ENCODE peak calls at places on chromosomes 4 and X, in five cellular contexts. One of them, this sample, is unnamed.

GRCh38 chr4:161061046-161061445 is 1102.8 kb downstream of the FSTL5 start:
- DNase-seq in trophoblast cell: no peak
- DNase-seq in mammary epithelial cell: no peak
- DNase-seq in CD8-positive, alpha-beta memory T cell: no peak
- DNase-seq in psoas muscle: no peak
- DNase-seq in this sample: no peak

GRCh38 chr4:25527044-25527443 is 128.6 kb upstream of the SLC34A2 start:
- DNase-seq in CD8-positive, alpha-beta memory T cell: no peak
- DNase-seq in psoas muscle: no peak
- DNase-seq in trophoblast cell: peak; percentile 87
- DNase-seq in mammary epithelial cell: no peak
- DNase-seq in this sample: no peak

GRCh38 chr4:159281781-159282180 is 178.9 kb downstream of the RAPGEF2 start:
- DNase-seq in CD8-positive, alpha-beta memory T cell: no peak
- DNase-seq in psoas muscle: no peak
- DNase-seq in mammary epithelial cell: peak; percentile 32
- DNase-seq in trophoblast cell: no peak
- DNase-seq in this sample: no peak

GRCh38 chr4:168993724-168994510 is 16.1 kb downstream of the CBR4 start:
- DNase-seq in trophoblast cell: peak; percentile 61
- DNase-seq in mammary epithelial cell: peak; percentile 64
- DNase-seq in psoas muscle: no peak
- DNase-seq in CD8-positive, alpha-beta memory T cell: no peak
- DNase-seq in this sample: no peak

GRCh38 chr4:4559596-4559995 is 17.7 kb upstream of the STX18 start:
- DNase-seq in CD8-positive, alpha-beta memory T cell: no peak
- DNase-seq in psoas muscle: no peak
- DNase-seq in mammary epithelial cell: peak; percentile 57
- DNase-seq in trophoblast cell: peak; percentile 62
- DNase-seq in this sample: no peak

GRCh38 chr4:123455360-123455759 is 58.8 kb downstream of the SPRY1 start:
- DNase-seq in CD8-positive, alpha-beta memory T cell: no peak
- DNase-seq in mammary epithelial cell: no peak
- DNase-seq in trophoblast cell: no peak
- DNase-seq in psoas muscle: no peak
- DNase-seq in this sample: no peak

GRCh38 chr4:80295331-80295730 is 28.9 kb downstream of the FGF5 start:
- DNase-seq in mammary epithelial cell: no peak
- DNase-seq in CD8-positive, alpha-beta memory T cell: no peak
- DNase-seq in psoas muscle: no peak
- DNase-seq in trophoblast cell: no peak
- DNase-seq in this sample: no peak

GRCh38 chr4:48299560-48299959 is 29.9 kb upstream of the TEC start:
- DNase-seq in psoas muscle: no peak
- DNase-seq in mammary epithelial cell: no peak
- DNase-seq in trophoblast cell: no peak
- DNase-seq in CD8-positive, alpha-beta memory T cell: no peak
- DNase-seq in this sample: no peak

GRCh38 chrX:48753708-48754107 is 7.8 kb upstream of the GLOD5 start:
- DNase-seq in mammary epithelial cell: no peak
- DNase-seq in psoas muscle: no peak
- DNase-seq in CD8-positive, alpha-beta memory T cell: no peak
- DNase-seq in trophoblast cell: peak; percentile 60
- DNase-seq in this sample: no peak

GRCh38 chr4:147453561-147454141 is 27.2 kb upstream of the EDNRA start:
- DNase-seq in mammary epithelial cell: peak; percentile 76
- DNase-seq in CD8-positive, alpha-beta memory T cell: no peak
- DNase-seq in trophoblast cell: no peak
- DNase-seq in psoas muscle: no peak
- DNase-seq in this sample: no peak

GRCh38 chrX:16870095-16870860 is at the start of gene RBBP7:
- DNase-seq in psoas muscle: peak; percentile 98
- DNase-seq in mammary epithelial cell: peak; percentile 94
- DNase-seq in CD8-positive, alpha-beta memory T cell: peak; percentile 87
- DNase-seq in trophoblast cell: peak; percentile 94
- DNase-seq in this sample: peak; percentile 96

GRCh38 chr4:148443550-148444295 is 1.5 kb upstream of the NR3C2 start:
- DNase-seq in psoas muscle: peak; percentile 74
- DNase-seq in trophoblast cell: peak; percentile 27
- DNase-seq in mammary epithelial cell: no peak
- DNase-seq in CD8-positive, alpha-beta memory T cell: peak; percentile 18
- DNase-seq in this sample: peak; percentile 40

GRCh38 chr4:41935652-41936021 is 408 bp downstream of the TMEM33 start:
- DNase-seq in trophoblast cell: peak; percentile 43
- DNase-seq in mammary epithelial cell: peak; percentile 36
- DNase-seq in psoas muscle: no peak
- DNase-seq in CD8-positive, alpha-beta memory T cell: no peak
- DNase-seq in this sample: no peak

GRCh38 chr4:37627263-37627662 is 58.9 kb downstream of the RELL1 start:
- DNase-seq in trophoblast cell: no peak
- DNase-seq in psoas muscle: no peak
- DNase-seq in CD8-positive, alpha-beta memory T cell: no peak
- DNase-seq in mammary epithelial cell: no peak
- DNase-seq in this sample: no peak
- H3K27ac ChIP-seq in trophoblast cell: no peak overlapping the region
- H3K27ac ChIP-seq in psoas muscle: no peak overlapping the region
- H3K27ac ChIP-seq in CD8-positive, alpha-beta memory T cell: no peak overlapping the region
- H3K27ac ChIP-seq in mammary epithelial cell: no peak overlapping the region
- H3K27ac ChIP-seq in this sample: no peak overlapping the region

DNA sequence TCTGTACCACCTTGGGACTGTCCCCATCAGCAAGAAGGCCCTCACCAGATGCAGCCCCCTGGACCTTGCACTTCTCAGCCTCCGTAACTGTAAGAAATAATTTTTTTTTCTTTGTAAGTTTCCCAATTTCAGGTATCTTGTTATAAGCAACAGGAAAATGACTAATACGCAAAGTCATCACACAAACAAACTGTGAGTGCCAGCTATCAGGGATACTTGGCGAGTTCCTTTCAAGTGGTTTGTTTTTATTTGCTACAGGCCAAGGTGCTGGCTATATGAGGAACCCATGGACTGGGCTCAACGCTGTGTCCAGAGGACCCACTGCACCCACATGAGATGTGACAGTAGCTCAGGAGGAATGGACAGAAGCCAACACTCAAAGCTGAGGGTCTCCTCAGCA is 11.5 kb upstream of the GPM6B start:
- DNase-seq in mammary epithelial cell: peak; percentile 21
- DNase-seq in trophoblast cell: no peak
- DNase-seq in psoas muscle: no peak
- DNase-seq in CD8-positive, alpha-beta memory T cell: no peak
- DNase-seq in this sample: no peak
- H3K27ac ChIP-seq in mammary epithelial cell: no peak overlapping the region
- H3K27ac ChIP-seq in trophoblast cell: no peak overlapping the region
- H3K27ac ChIP-seq in psoas muscle: no peak overlapping the region
- H3K27ac ChIP-seq in CD8-positive, alpha-beta memory T cell: no peak overlapping the region
- H3K27ac ChIP-seq in this sample: no peak overlapping the region

DNA sequence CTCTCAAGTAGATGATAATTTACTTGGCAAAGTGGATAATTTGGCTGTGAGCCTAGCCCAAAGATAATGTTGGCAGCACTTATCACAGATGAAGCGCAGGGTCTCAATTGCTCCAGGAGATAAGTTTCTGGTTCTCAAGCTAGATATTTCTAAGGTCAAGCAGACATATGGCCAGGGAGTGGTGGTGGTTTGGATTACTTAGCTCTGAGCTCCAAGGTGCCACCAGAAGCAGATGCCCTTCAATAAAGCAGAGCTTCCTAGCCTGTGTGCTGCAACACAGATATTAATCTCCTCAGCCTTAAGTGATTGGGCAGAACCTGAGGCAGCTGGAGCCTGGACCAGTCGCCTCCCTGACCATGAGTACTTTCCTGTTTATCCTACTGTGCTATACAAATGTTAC is 79.2 kb upstream of the NALF2 start:
- DNase-seq in mammary epithelial cell: no peak
- DNase-seq in CD8-positive, alpha-beta memory T cell: no peak
- DNase-seq in trophoblast cell: no peak
- DNase-seq in psoas muscle: no peak
- DNase-seq in this sample: no peak
- H3K27ac ChIP-seq in mammary epithelial cell: no peak overlapping the region
- H3K27ac ChIP-seq in CD8-positive, alpha-beta memory T cell: no peak overlapping the region
- H3K27ac ChIP-seq in trophoblast cell: no peak overlapping the region
- H3K27ac ChIP-seq in psoas muscle: no peak overlapping the region
- H3K27ac ChIP-seq in this sample: no peak overlapping the region

DNA sequence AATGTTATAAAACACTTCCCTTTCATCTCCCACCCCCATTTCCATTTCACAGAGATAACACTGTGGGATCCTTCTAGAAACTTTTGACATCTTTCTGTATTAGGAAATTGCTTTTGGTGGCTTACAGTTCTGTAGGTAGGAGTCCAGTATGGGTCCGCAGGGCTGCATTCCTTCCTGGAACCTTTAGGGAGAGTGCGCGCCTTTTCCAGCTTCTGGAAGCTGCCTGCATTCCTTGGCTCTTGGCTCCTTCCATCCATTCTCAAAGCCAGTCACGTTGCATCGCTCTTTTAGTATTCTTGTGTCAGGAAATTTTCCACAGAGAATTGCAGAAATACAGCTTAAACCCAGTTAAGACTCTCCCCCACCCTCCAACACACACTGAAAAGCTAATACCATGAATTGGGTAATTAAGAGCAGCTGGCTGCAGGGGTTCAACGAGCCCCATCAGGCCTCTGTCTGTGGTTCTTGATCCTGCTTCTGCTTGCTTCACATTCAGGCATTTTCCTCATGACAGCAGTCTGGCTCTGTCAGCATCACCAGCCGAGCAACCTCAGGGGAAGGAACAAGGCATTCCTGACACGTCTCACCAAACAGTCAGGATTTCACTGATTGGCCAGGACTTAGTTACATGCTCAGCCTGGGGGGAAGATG is 48.8 kb downstream of the SEPTIN11 start:
- DNase-seq in psoas muscle: no peak
- DNase-seq in trophoblast cell: peak; percentile 92
- DNase-seq in CD8-positive, alpha-beta memory T cell: no peak
- DNase-seq in mammary epithelial cell: no peak
- DNase-seq in this sample: no peak
- H3K27ac ChIP-seq in psoas muscle: no peak overlapping the region
- H3K27ac ChIP-seq in trophoblast cell: peak overlapping the region; percentile 60
- H3K27ac ChIP-seq in CD8-positive, alpha-beta memory T cell: no peak overlapping the region
- H3K27ac ChIP-seq in mammary epithelial cell: no peak overlapping the region
- H3K27ac ChIP-seq in this sample: no peak overlapping the region

GRCh38 chr4:11599044-11599443 is 170.3 kb upstream of the HS3ST1 start:
- DNase-seq in mammary epithelial cell: no peak
- DNase-seq in CD8-positive, alpha-beta memory T cell: no peak
- DNase-seq in psoas muscle: no peak
- DNase-seq in trophoblast cell: no peak
- DNase-seq in this sample: no peak

GRCh38 chr4:11605597-11605996 is 176.9 kb upstream of the HS3ST1 start:
- DNase-seq in CD8-positive, alpha-beta memory T cell: no peak
- DNase-seq in trophoblast cell: no peak
- DNase-seq in psoas muscle: no peak
- DNase-seq in mammary epithelial cell: no peak
- DNase-seq in this sample: no peak

GRCh38 chr4:11606078-11606477 is 177.4 kb upstream of the HS3ST1 start:
- DNase-seq in CD8-positive, alpha-beta memory T cell: no peak
- DNase-seq in mammary epithelial cell: peak; percentile 61
- DNase-seq in trophoblast cell: no peak
- DNase-seq in psoas muscle: no peak
- DNase-seq in this sample: no peak

GRCh38 chr4:11602606-11603355 is 174.1 kb upstream of the HS3ST1 start:
- DNase-seq in psoas muscle: no peak
- DNase-seq in CD8-positive, alpha-beta memory T cell: no peak
- DNase-seq in trophoblast cell: no peak
- DNase-seq in mammary epithelial cell: no peak
- DNase-seq in this sample: no peak

GRCh38 chr4:11603594-11604194 is 175.0 kb upstream of the HS3ST1 start:
- DNase-seq in psoas muscle: no peak
- DNase-seq in CD8-positive, alpha-beta memory T cell: no peak
- DNase-seq in trophoblast cell: no peak
- DNase-seq in mammary epithelial cell: no peak
- DNase-seq in this sample: no peak
- H3K27ac ChIP-seq in psoas muscle: no peak overlapping the region
- H3K27ac ChIP-seq in CD8-positive, alpha-beta memory T cell: no peak overlapping the region
- H3K27ac ChIP-seq in trophoblast cell: no peak overlapping the region
- H3K27ac ChIP-seq in mammary epithelial cell: no peak overlapping the region
- H3K27ac ChIP-seq in this sample: no peak overlapping the region

DNA sequence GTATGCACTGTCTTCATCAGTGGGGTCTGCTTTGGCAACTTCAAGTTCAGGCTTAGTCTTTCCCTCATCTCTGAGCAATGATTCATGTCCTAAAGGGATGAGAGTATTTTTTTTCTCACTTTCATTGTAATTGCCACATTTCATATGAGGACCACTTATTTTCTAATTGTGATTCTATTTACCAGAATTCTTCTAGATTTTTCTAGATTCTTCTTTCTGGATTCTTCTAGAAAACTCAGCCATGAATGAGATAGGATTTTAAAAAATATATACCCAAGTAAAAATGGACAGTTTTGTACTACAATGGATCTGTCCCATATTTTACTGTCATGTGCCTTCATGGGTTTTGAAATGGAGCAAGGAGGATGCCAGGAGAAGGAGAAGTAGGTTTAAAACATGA is 78.4 kb downstream of the TSPAN7 start:
- DNase-seq in CD8-positive, alpha-beta memory T cell: no peak
- DNase-seq in mammary epithelial cell: no peak
- DNase-seq in psoas muscle: no peak
- DNase-seq in trophoblast cell: no peak
- DNase-seq in this sample: no peak
- H3K27ac ChIP-seq in CD8-positive, alpha-beta memory T cell: no peak overlapping the region
- H3K27ac ChIP-seq in mammary epithelial cell: no peak overlapping the region
- H3K27ac ChIP-seq in psoas muscle: no peak overlapping the region
- H3K27ac ChIP-seq in trophoblast cell: no peak overlapping the region
- H3K27ac ChIP-seq in this sample: no peak overlapping the region

DNA sequence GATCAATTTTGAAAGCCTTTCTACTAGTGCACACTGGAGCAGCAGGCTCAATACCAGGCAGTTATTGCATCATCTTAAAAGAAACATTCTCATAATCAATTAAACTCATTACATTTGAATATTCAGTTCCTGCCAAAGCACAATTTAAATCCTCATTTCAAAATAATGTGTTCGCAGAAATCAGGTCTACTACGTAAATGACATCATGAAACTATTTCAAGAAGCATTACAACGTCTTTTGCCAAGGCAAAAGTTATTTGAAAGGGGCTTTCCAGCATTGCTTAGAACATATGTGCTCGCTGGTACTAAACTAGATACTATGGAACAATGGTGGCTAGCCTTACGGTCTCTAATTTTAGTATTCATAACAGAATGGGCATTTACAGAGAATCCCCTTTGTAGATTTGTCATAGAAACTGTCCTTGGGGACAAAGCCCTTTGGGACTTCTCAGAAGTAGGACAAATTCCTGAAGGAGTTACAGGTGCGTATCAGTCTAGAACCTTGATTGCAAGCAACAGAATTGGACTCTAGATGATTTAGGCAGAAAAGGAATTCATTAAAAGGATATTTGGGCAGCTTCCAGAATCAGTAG is 27.6 kb upstream of the HUWE1 start:
- DNase-seq in mammary epithelial cell: peak; percentile 24
- DNase-seq in psoas muscle: no peak
- DNase-seq in trophoblast cell: peak; percentile 54
- DNase-seq in CD8-positive, alpha-beta memory T cell: no peak
- DNase-seq in this sample: no peak
- H3K27ac ChIP-seq in mammary epithelial cell: peak overlapping the region; percentile 23
- H3K27ac ChIP-seq in psoas muscle: no peak overlapping the region
- H3K27ac ChIP-seq in trophoblast cell: no peak overlapping the region
- H3K27ac ChIP-seq in CD8-positive, alpha-beta memory T cell: peak overlapping the region; percentile 75
- H3K27ac ChIP-seq in this sample: peak overlapping the region; percentile 54

GRCh38 chr4:136742330-136742729 is 790.0 kb downstream of the PCDH18 start:
- DNase-seq in mammary epithelial cell: no peak
- DNase-seq in CD8-positive, alpha-beta memory T cell: no peak
- DNase-seq in trophoblast cell: no peak
- DNase-seq in psoas muscle: no peak
- DNase-seq in this sample: no peak
- H3K27ac ChIP-seq in mammary epithelial cell: no peak overlapping the region
- H3K27ac ChIP-seq in CD8-positive, alpha-beta memory T cell: no peak overlapping the region
- H3K27ac ChIP-seq in trophoblast cell: no peak overlapping the region
- H3K27ac ChIP-seq in psoas muscle: no peak overlapping the region
- H3K27ac ChIP-seq in this sample: no peak overlapping the region